ENCODE peak calls at places on chromosomes 6 and 20, in ten cellular contexts. F is esophagus squamous epithelium; A is OCI-LY7; X is HCT116; Z is CD8-positive, alpha-beta T cell; V is stomach; L is lower lobe of right lung; P is tibial artery; I is body of pancreas; D is heart right ventricle. E is an unnamed sample. For H3K36me3, the result is how much of the 10 kb centered on the place peaks cover.

GRCh38 chr6:32190054-32190945 is at the start of gene PBX2:
- DNase-seq in V (peak), X (peak), F (peak), D (peak), A (peak), L (peak), I (peak), Z (peak), P (peak), E (peak)

GRCh38 chr6:108157234-108157971 is 8.4 kb upstream of the NR2E1 start:
- DNase-seq in V (no peak), D (no peak), L (no peak), X (no peak), Z (no peak), I (no peak), F (no peak), A (no peak), P (no peak), E (no peak)

GRCh38 chr6:84685983-84686584 is 78.3 kb downstream of the TBX18 start:
- DNase-seq in F (no peak), D (no peak), L (no peak), Z (no peak), P (no peak), A (peak), V (no peak), I (no peak), X (peak), E (no peak)

GRCh38 chr6:56890683-56891429 is 64.1 kb upstream of the BEND6 start:
- DNase-seq in V (no peak), I (no peak), P (no peak), Z (no peak), X (no peak), F (no peak), A (peak), L (no peak), D (no peak), E (no peak)

GRCh38 chr6:21396313-21396712 is 197.2 kb upstream of the SOX4 start:
- DNase-seq in D (no peak), F (no peak), V (no peak), X (no peak), Z (no peak), A (no peak), L (no peak), I (no peak), P (no peak), E (no peak)

GRCh38 chr6:11525468-11526155 is 11.9 kb upstream of the TMEM170B start:
- DNase-seq in Z (no peak), D (no peak), X (no peak), P (peak), F (no peak), L (no peak), V (no peak), A (no peak), I (no peak), E (peak)

GRCh38 chr6:138492871-138493270 is 6.4 kb downstream of the NHSL1 start:
- DNase-seq in V (no peak), D (no peak), X (no peak), A (no peak), I (no peak), Z (no peak), L (no peak), F (no peak), P (no peak), E (no peak)

GRCh38 chr6:118970866-118971265 is 35.9 kb upstream of the MCM9 start:
- DNase-seq in V (no peak), Z (no peak), F (no peak), L (no peak), D (no peak), A (no peak), P (no peak), X (no peak), I (no peak), E (no peak)

GRCh38 chr6:127716425-127716930 is 139.5 kb downstream of the C6orf58 start:
- DNase-seq in F (no peak), Z (no peak), V (no peak), A (no peak), P (no peak), L (no peak), X (no peak), I (no peak), D (no peak), E (no peak)

DNA sequence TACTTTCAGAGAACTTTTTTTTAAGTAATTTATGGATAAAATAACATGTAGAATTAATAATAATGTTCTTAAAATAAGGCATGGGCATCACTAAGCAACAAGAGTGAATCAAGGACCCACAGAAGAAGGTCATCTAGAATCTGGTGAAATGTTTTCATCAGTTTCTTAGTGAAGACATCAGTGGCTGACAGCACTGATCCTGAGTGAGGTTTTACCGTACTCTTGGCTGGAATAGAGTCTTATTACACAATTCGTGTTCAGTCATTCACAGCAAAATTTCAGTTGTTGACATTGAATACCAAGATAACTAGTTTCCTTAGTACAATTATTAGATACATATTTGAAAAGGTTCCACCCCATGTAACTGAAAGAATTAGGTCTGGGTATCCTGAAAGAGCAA is 140.4 kb downstream of the C6orf58 start:
- DNase-seq in V (no peak), P (no peak), A (no peak), D (no peak), X (no peak), Z (no peak), I (no peak), F (no peak), L (no peak), E (peak)
- H3K4me3 ChIP-seq in V (no peak), P (no peak), A (no peak), D (no peak), X (no peak), Z (no peak), I (no peak), F (no peak), L (no peak), E (no peak)

GRCh38 chr20:31699801-31700728 is 22.6 kb downstream of the BCL2L1 start:
- DNase-seq in Z (no peak), F (no peak), V (no peak), D (no peak), P (no peak), L (no peak), I (no peak), A (no peak), X (no peak), E (no peak)

GRCh38 chr20:31698243-31698802 is 24.3 kb downstream of the BCL2L1 start:
- DNase-seq in A (no peak), P (no peak), V (no peak), X (no peak), F (no peak), Z (no peak), L (no peak), I (no peak), D (no peak), E (no peak)

GRCh38 chr20:31701591-31701990 is 21.1 kb downstream of the BCL2L1 start:
- DNase-seq in X (no peak), L (no peak), P (no peak), D (no peak), Z (no peak), V (no peak), A (no peak), I (no peak), F (no peak), E (no peak)

GRCh38 chr20:31700747-31701146 is 21.9 kb downstream of the BCL2L1 start:
- DNase-seq in L (no peak), A (no peak), V (no peak), D (no peak), F (no peak), Z (no peak), I (no peak), X (no peak), P (no peak), E (no peak)

DNA sequence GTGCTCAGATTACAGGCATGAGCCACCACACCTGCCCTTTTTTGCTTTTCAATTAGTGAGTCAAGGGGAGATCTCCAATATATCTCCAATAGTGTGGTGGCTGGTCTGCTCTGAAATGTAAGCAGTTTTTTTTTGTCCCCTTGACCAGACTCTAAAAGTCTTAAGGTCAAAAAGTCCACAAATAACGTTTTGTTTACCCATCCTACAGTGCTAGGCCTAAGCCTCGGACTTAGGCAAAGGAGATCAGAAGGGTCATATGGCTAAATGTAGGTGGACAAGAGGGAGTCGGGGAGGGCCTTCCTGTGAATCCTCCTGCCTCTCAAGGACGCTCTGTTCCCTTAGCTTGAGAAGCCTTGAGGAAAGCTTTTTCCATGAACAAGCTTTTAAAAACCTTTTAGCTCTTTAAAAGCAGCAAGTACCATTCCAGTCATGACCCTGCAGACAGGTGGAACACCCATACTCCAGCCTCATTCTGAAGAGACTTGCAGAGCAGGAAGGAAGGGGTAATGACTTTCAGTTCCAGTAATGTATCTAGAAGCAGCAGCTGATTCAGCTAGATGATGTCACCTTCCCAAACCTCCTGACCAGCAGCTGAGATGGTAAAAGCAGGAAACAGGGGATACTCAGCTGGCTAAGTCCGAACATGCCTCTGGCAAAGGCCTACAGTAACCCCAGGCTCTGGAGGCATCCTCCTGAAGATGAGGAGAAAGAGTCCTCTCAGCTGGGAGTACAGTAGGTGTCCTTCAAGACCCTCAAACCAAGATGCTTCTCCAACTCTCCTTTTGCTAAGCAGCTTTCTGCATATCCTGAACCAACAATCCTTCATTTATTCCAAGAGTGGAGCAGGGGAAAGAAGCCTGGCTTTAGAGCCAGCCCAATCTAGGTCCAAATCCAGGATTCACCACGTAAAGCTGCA is 23.6 kb downstream of the BCL2L1 start:
- DNase-seq in I (peak), L (peak), Z (no peak), P (peak), V (peak), A (peak), F (no peak), D (peak), X (peak), E (no peak)
- H3K27ac ChIP-seq in I (peak), L (peak), Z (no peak), P (peak), V (peak), A (peak), F (peak), D (peak), X (peak), E (peak)

GRCh38 chr6:148842631-148843030 is 95.8 kb downstream of the UST start:
- DNase-seq in X (no peak), D (no peak), L (no peak), F (no peak), I (no peak), Z (no peak), A (no peak), P (no peak), V (no peak), E (no peak)
- H3K36me3 ChIP-seq in X (under half), D (under half), L (under half), F (under half), I (under half), Z (under half), A (under half), P (under half), V (under half), E (under half)

GRCh38 chr20:45975686-45976085 is 3.7 kb upstream of the ZNF335 start:
- DNase-seq in F (no peak), P (no peak), Z (no peak), A (no peak), I (no peak), L (no peak), V (no peak), D (no peak), X (no peak), E (no peak)
- H3K4me3 ChIP-seq in F (no peak), P (no peak), Z (no peak), A (no peak), I (no peak), L (no peak), V (no peak), D (no peak), X (no peak), E (no peak)

GRCh38 chr20:47013606-47014005 is 119.0 kb downstream of the EYA2 start:
- DNase-seq in P (no peak), I (no peak), D (no peak), Z (no peak), L (no peak), A (no peak), X (no peak), F (no peak), V (no peak), E (no peak)

GRCh38 chr20:47009784-47010183 is 115.1 kb downstream of the EYA2 start:
- DNase-seq in X (no peak), D (no peak), P (no peak), F (no peak), Z (no peak), L (no peak), A (no peak), V (no peak), I (no peak), E (no peak)

GRCh38 chr20:47007826-47008655 is 113.4 kb downstream of the EYA2 start:
- DNase-seq in D (no peak), P (no peak), Z (no peak), L (no peak), I (no peak), A (no peak), X (no peak), V (no peak), F (no peak), E (no peak)

GRCh38 chr20:47011984-47012383 is 117.3 kb downstream of the EYA2 start:
- DNase-seq in F (no peak), P (no peak), L (no peak), A (no peak), X (no peak), Z (no peak), D (no peak), V (no peak), I (no peak), E (no peak)

GRCh38 chr20:47008842-47009518 is 114.3 kb downstream of the EYA2 start:
- DNase-seq in D (no peak), Z (no peak), I (no peak), P (no peak), V (no peak), F (no peak), A (no peak), L (no peak), X (no peak), E (no peak)
- H3K27ac ChIP-seq in D (no peak), Z (no peak), I (no peak), P (no peak), V (no peak), F (peak), A (no peak), L (no peak), X (no peak), E (no peak)

DNA sequence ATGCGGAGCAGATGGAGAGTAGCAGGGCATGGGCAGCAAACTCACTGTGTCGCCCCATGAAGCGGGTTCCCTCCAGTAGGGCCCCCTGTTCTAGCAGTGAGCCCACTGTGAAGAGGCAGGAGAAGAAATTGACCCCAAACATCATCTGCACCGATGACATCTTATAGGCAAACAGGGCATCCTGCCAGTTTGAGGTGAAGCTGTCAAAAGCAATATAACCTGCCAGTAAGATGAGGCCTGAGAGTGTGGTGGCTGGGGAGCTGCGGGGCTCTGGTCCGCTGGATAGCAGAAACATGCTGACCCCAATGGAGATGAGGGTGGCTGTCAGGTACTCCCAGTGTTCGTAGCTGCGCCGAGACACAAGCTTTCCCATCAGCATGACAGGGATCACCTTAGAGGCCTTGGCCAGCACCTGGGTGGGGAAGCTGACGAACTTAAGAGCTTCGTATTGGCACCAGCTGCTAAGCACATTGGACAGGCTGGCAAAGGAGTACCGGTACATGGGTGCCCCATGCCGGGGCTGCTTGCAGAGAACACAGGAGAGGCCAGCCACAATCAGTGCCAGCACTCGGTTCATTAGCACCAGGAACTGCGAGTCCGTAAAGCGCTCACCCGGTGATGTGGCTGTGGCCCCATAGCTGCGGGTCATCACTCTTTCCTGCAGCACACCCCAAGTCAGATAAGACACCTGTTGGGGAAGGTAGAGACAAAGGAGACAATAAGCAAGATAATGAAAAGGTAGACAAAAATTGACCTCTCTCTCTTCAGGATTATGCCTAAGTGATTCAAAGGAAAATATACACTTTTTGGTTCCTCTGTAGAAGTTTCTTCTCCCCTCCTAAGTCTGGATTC is 2.1 kb downstream of the SLC35B2 start:
- DNase-seq in I (peak), V (no peak), F (no peak), L (no peak), A (no peak), P (no peak), Z (no peak), D (no peak), X (no peak), E (no peak)
- H3K36me3 ChIP-seq in I (under half), V (half or more), F (half or more), L (half or more), A (half or more), P (half or more), Z (under half), D (under half), X (under half), E (half or more)